ENCODE peak calls at places on chromosome 16, in four cellular contexts. S is breast epithelium, G is HCT116, B is left ventricle myocardium inferior. T is an unnamed sample. For H3K36me3 and H3K27me3, the result is how much of the 10 kb centered on the place peaks cover.

GRCh38 chr16:1090620-1091587 is 5.1 kb downstream of the C1QTNF8 start:
- DNase-seq in S (no peak), G (no peak), B (peak), T (no peak)

GRCh38 chr16:67395458-67396158 is 2.3 kb upstream of the TPPP3 start:
- DNase-seq in S (no peak), G (no peak), B (no peak), T (no peak)

GRCh38 chr16:46686815-46687473 is 2.0 kb downstream of the VPS35 start:
- DNase-seq in S (no peak), G (no peak), B (no peak), T (no peak)

GRCh38 chr16:1621851-1622250 is 9.7 kb downstream of the CRAMP1 start:
- DNase-seq in S (no peak), G (no peak), B (no peak), T (no peak)

GRCh38 chr16:50467943-50468748 is 80.0 kb upstream of the NKD1 start:
- DNase-seq in S (no peak), G (no peak), B (no peak), T (no peak)

GRCh38 chr16:80974649-80975376 is 31.9 kb downstream of the CMC2 start:
- DNase-seq in S (no peak), G (peak), B (no peak), T (no peak)

GRCh38 chr16:54055191-54055590 is 231.4 kb downstream of the IRX3 start:
- DNase-seq in S (no peak), G (no peak), B (no peak), T (no peak)

GRCh38 chr16:25063865-25064264 is 47.7 kb upstream of the LCMT1 start:
- DNase-seq in S (no peak), G (no peak), B (peak), T (no peak)

GRCh38 chr16:67661101-67661661 is 421 bp downstream of the PARD6A start:
- DNase-seq in S (peak), G (no peak), B (no peak), T (peak)

GRCh38 chr16:17467923-17468540 is 2.7 kb downstream of the XYLT1 start:
- DNase-seq in S (peak), G (no peak), B (peak), T (no peak)

GRCh38 chr16:66844009-66844341 is 239 bp upstream of the CA7 start:
- DNase-seq in S (no peak), G (no peak), B (no peak), T (no peak)

GRCh38 chr16:75591001-75591852 is 25.0 kb downstream of the GABARAPL2 start:
- DNase-seq in S (peak), G (no peak), B (peak), T (no peak)

GRCh38 chr16:78925071-78925714 is 675.3 kb downstream of the MAF start:
- DNase-seq in S (no peak), G (peak), B (peak), T (no peak)

GRCh38 chr16:74999683-75000480 is 1.1 kb downstream of the ZNRF1 start:
- DNase-seq in S (peak), G (no peak), B (peak), T (no peak)

GRCh38 chr16:30368122-30368791 is 2.0 kb downstream of the TBC1D10B start:
- DNase-seq in S (no peak), G (no peak), B (no peak), T (no peak)

GRCh38 chr16:1537763-1538289 is 4.4 kb downstream of the TMEM204 start:
- DNase-seq in S (no peak), G (no peak), B (peak), T (no peak)

GRCh38 chr16:50878536-50878935 is 136.7 kb downstream of the CYLD start:
- DNase-seq in S (no peak), G (no peak), B (no peak), T (no peak)

GRCh38 chr16:75304521-75305363 is 53.3 kb upstream of the BCAR1 start:
- DNase-seq in S (no peak), G (peak), B (peak), T (peak)

GRCh38 chr16:50679266-50679665 is 1.8 kb downstream of the SNX20 start:
- DNase-seq in S (no peak), G (no peak), B (no peak), T (no peak)

GRCh38 chr16:66889622-66890021 is 9.3 kb downstream of the PDP2 start:
- DNase-seq in S (no peak), G (no peak), B (no peak), T (no peak)

GRCh38 chr16:53052519-53053501 is at the start of gene CHD9NB:
- DNase-seq in S (peak), G (peak), B (no peak), T (peak)

GRCh38 chr16:1378087-1378803 is 26.5 kb downstream of the GNPTG start:
- DNase-seq in S (no peak), G (no peak), B (no peak), T (no peak)

GRCh38 chr16:27405546-27406451 is 3.8 kb downstream of the IL21R start:
- DNase-seq in S (no peak), G (no peak), B (no peak), T (no peak)

GRCh38 chr16:20798364-20798763 is 7.9 kb downstream of the ERI2 start:
- DNase-seq in S (no peak), G (no peak), B (no peak), T (no peak)

GRCh38 chr16:73996624-73997339 is 299.8 kb upstream of the PSMD7 start:
- DNase-seq in S (no peak), G (no peak), B (no peak), T (no peak)

DNA sequence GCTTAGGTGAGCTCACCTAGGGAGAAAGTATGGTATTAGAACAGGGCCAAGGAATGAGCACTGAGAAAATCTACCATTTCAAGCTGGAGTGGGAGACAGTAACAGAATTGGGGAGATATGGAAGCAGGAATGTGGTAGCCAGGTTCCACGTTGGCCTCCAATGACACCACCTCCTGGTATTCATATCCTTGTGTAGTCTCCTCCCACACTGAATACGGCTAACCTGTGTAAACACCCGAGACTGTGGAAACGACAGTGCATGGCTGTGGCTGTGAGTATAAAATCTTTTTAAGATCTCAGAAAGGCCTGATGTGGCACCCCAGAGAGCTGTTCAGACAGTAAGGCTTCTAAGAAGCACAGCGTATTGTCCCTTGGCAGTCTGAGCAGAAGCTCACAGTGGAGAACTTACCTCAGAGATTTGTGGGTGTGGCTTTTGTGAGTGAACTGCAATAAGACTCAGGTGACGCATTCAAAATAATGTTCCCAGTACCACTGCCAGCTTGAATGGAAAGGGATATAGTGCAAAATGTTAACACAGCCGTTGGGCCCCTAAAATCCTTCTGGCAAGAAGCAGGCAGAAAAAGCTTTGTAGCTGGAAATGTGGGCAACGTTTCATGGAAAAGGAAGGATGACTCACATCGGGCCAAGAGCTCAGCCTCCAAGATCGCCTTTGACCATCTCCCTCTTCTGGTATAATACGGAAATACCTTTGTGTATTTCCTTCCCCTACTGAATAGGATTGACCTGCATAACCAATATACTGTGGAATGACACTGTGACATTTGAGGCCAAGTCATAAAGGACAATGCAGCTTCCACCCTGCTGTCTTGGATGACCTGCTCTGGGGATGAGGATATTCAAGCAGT is 14.4 kb downstream of the SDR42E1 start:
- DNase-seq in S (no peak), G (peak), B (no peak), T (no peak)
- TF ChIP-seq CTCF in S (no peak), G (peak), B (peak), T (no peak)

GRCh38 chr16:86541560-86541959 is 13.5 kb downstream of the MTHFSD start:
- DNase-seq in S (no peak), G (no peak), B (no peak), T (no peak)
- H3K36me3 ChIP-seq in S (under half), G (under half), B (half or more), T (under half)

GRCh38 chr16:89096042-89096717 is 2.5 kb downstream of the ACSF3 start:
- DNase-seq in S (no peak), G (no peak), B (no peak), T (no peak)

GRCh38 chr16:89092013-89092412 is 1.6 kb upstream of the ACSF3 start:
- DNase-seq in S (no peak), G (no peak), B (no peak), T (no peak)

GRCh38 chr16:89095401-89095974 is 1.8 kb downstream of the ACSF3 start:
- DNase-seq in S (no peak), G (no peak), B (no peak), T (no peak)

GRCh38 chr16:89094252-89094901 is 725 bp downstream of the ACSF3 start:
- DNase-seq in S (no peak), G (no peak), B (no peak), T (no peak)

GRCh38 chr16:89093602-89094251 is at the start of gene ACSF3:
- DNase-seq in S (no peak), G (no peak), B (peak), T (no peak)
- H3K27me3 ChIP-seq in S (under half), G (under half), B (under half), T (under half)

DNA sequence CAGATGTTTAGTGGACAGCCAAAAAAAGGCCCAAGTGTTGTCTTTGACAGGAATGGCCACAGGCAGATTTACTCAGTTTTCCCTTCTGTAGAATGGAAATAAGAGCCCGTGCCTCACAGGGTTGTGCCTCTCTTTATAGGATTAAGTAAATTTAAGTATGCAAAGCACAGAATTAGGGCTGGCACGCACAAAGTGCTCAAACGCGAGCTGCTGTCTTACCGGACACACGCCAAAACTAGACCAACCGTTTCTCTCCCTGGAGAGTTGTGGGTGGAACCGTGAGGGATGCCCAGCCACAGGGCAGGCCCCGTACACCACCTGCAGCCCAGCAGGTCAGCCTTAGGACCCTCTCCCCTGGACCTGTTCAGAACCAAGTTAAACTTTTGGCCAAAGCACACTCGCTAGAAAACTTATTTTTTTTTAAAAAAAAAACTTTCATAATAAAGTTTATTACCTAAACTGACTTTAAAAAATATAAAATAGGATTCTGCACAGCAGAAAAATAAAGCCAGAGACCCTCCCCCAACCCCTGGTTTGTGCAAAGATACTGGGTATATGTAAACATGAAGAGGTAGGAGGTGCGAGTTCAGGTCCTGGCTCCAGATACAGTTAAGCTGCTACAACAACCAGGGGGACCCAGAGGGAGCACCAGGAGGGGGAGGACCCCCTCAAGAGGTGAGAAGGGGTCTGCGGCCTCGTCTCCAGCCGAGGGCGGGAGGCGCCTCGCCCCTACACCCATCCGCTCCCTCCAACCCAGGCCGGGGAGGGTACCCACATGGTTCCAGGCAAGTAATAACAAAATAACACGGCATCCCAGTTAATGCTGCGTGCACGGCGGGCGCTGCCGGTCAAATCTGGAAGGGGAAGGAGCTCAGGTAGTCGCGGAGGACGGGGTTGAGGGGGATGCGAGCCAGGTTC is 1.8 kb downstream of the SOCS1 start:
- DNase-seq in S (no peak), G (no peak), B (no peak), T (no peak)
- TF ChIP-seq CTCF in S (no peak), G (no peak), B (no peak), T (peak)

GRCh38 chr16:22260490-22260889 is 36.7 kb upstream of the POLR3E start:
- DNase-seq in S (no peak), G (no peak), B (no peak), T (no peak)
- H3K36me3 ChIP-seq in S (under half), G (under half), B (half or more), T (under half)

GRCh38 chr16:56931253-56931768 is 631 bp upstream of the HERPUD1 start:
- DNase-seq in S (peak), G (no peak), B (no peak), T (no peak)
- H3K27me3 ChIP-seq in S (under half), G (under half), B (under half), T (under half)

T was measured in kidney epithelial cell.